ENCODE peak calls at places on chromosomes 12 and 14, in ten cellular contexts. X, I, M, B, R, Y, G, V, S and Q are unnamed samples.

GRCh38 chr12:92529944-92530343 is 172.8 kb upstream of the PLEKHG7 start:
- DNase-seq in X (no peak), I (no peak), M (no peak), B (no peak), R (no peak), Y (no peak), G (no peak), V (no peak), S (no peak), Q (no peak)

GRCh38 chr14:99242816-99243795 is 28.9 kb downstream of the BCL11B start:
- DNase-seq in X (no peak), I (no peak), M (no peak), B (no peak), R (no peak), Y (no peak), G (no peak), V (no peak), S (no peak), Q (no peak)

GRCh38 chr12:538731-539539 is 79.2 kb downstream of the B4GALNT3 start:
- DNase-seq in X (no peak), I (no peak), M (peak), B (peak), R (no peak), Y (no peak), G (peak), V (no peak), S (no peak), Q (peak)

GRCh38 chr12:68373836-68374314 is 41.7 kb upstream of the MDM1 start:
- DNase-seq in X (no peak), I (no peak), M (no peak), B (no peak), R (no peak), Y (no peak), G (no peak), V (no peak), S (peak), Q (no peak)

GRCh38 chr12:83389237-83389996 is 702.7 kb downstream of the TMTC2 start:
- DNase-seq in X (no peak), I (peak), M (no peak), B (no peak), R (peak), Y (no peak), G (no peak), V (no peak), S (no peak), Q (no peak)

GRCh38 chr14:94345344-94346072 is 22.4 kb upstream of the SERPINA6 start:
- DNase-seq in X (no peak), I (no peak), M (no peak), B (peak), R (no peak), Y (peak), G (peak), V (peak), S (no peak), Q (peak)

GRCh38 chr14:20671597-20672283 is 12.6 kb upstream of the RNASE4 start:
- DNase-seq in X (no peak), I (no peak), M (no peak), B (peak), R (no peak), Y (no peak), G (no peak), V (no peak), S (no peak), Q (no peak)

GRCh38 chr14:103730490-103731035 is 15.0 kb downstream of the ZFYVE21 start:
- DNase-seq in X (no peak), I (no peak), M (no peak), B (no peak), R (no peak), Y (no peak), G (peak), V (no peak), S (no peak), Q (no peak)

GRCh38 chr14:22837750-22838538 is 1.6 kb downstream of the MMP14 start:
- DNase-seq in X (no peak), I (no peak), M (no peak), B (peak), R (no peak), Y (no peak), G (peak), V (no peak), S (no peak), Q (peak)

GRCh38 chr12:71233083-71233482 is 75.3 kb upstream of the TSPAN8 start:
- DNase-seq in X (no peak), I (no peak), M (no peak), B (no peak), R (no peak), Y (no peak), G (no peak), V (no peak), S (no peak), Q (no peak)

GRCh38 chr12:56591111-56591510 is 39.0 kb downstream of the BAZ2A start:
- DNase-seq in X (no peak), I (no peak), M (peak), B (no peak), R (no peak), Y (no peak), G (no peak), V (no peak), S (no peak), Q (no peak)

GRCh38 chr12:13211859-13212664 is 15.5 kb downstream of the EMP1 start:
- DNase-seq in X (peak), I (peak), M (no peak), B (peak), R (peak), Y (no peak), G (peak), V (peak), S (peak), Q (peak)

GRCh38 chr14:75989134-75989533 is 3.6 kb downstream of the IFT43 start:
- DNase-seq in X (no peak), I (no peak), M (no peak), B (peak), R (no peak), Y (peak), G (peak), V (no peak), S (no peak), Q (no peak)

GRCh38 chr14:101404426-101405170 is 156.7 kb upstream of the DIO3 start:
- DNase-seq in X (no peak), I (peak), M (no peak), B (no peak), R (no peak), Y (no peak), G (no peak), V (no peak), S (no peak), Q (no peak)

GRCh38 chr12:51392556-51393237 is 1.5 kb upstream of the GALNT6 start:
- DNase-seq in X (no peak), I (no peak), M (no peak), B (no peak), R (peak), Y (no peak), G (peak), V (no peak), S (peak), Q (peak)

GRCh38 chr12:68368332-68368731 is 36.2 kb upstream of the MDM1 start:
- DNase-seq in X (no peak), I (no peak), M (no peak), B (no peak), R (no peak), Y (no peak), G (no peak), V (no peak), S (no peak), Q (no peak)

GRCh38 chr12:94033112-94033511 is 115.3 kb upstream of the PLXNC1 start:
- DNase-seq in X (no peak), I (no peak), M (no peak), B (no peak), R (no peak), Y (no peak), G (no peak), V (no peak), S (no peak), Q (no peak)

GRCh38 chr12:88419794-88420193 is 160.5 kb downstream of the KITLG start:
- DNase-seq in X (no peak), I (no peak), M (no peak), B (peak), R (no peak), Y (no peak), G (peak), V (no peak), S (no peak), Q (peak)

GRCh38 chr12:11542599-11542998 is 106.9 kb upstream of the ETV6 start:
- DNase-seq in X (no peak), I (peak), M (no peak), B (no peak), R (no peak), Y (no peak), G (no peak), V (no peak), S (no peak), Q (no peak)